ENCODE peak calls at places on chromosome 7, in five cellular contexts. One of them, this sample, is unnamed.

GRCh38 chr7:22173884-22174573 is 182.9 kb downstream of the RAPGEF5 start:
- DNase-seq in foreskin keratinocyte: peak
- DNase-seq in bronchial epithelial cell: peak
- DNase-seq in Peyer's patch: no peak
- DNase-seq in left ventricle myocardium inferior: no peak
- DNase-seq in this sample: peak

GRCh38 chr7:105826143-105826542 is 50.3 kb downstream of the ATXN7L1 start:
- DNase-seq in left ventricle myocardium inferior: no peak
- DNase-seq in foreskin keratinocyte: no peak
- DNase-seq in bronchial epithelial cell: no peak
- DNase-seq in Peyer's patch: no peak
- DNase-seq in this sample: peak

GRCh38 chr7:47568056-47568455 is 13.9 kb downstream of the TNS3 start:
- DNase-seq in left ventricle myocardium inferior: no peak
- DNase-seq in foreskin keratinocyte: no peak
- DNase-seq in bronchial epithelial cell: no peak
- DNase-seq in Peyer's patch: no peak
- DNase-seq in this sample: no peak

GRCh38 chr7:118185163-118185860 is 1.3 kb downstream of the LSM8 start:
- DNase-seq in foreskin keratinocyte: no peak
- DNase-seq in left ventricle myocardium inferior: no peak
- DNase-seq in bronchial epithelial cell: no peak
- DNase-seq in Peyer's patch: no peak
- DNase-seq in this sample: peak

GRCh38 chr7:151251926-151252835 is 3.7 kb upstream of the SMARCD3 start:
- DNase-seq in Peyer's patch: no peak
- DNase-seq in foreskin keratinocyte: peak
- DNase-seq in bronchial epithelial cell: peak
- DNase-seq in left ventricle myocardium inferior: peak
- DNase-seq in this sample: no peak

GRCh38 chr7:96329189-96329588 is 7.3 kb upstream of the SLC25A13 start:
- DNase-seq in bronchial epithelial cell: no peak
- DNase-seq in foreskin keratinocyte: no peak
- DNase-seq in left ventricle myocardium inferior: no peak
- DNase-seq in Peyer's patch: no peak
- DNase-seq in this sample: no peak

GRCh38 chr7:156752371-156753297 is 112.1 kb downstream of the RNF32 start:
- DNase-seq in left ventricle myocardium inferior: no peak
- DNase-seq in Peyer's patch: no peak
- DNase-seq in foreskin keratinocyte: no peak
- DNase-seq in bronchial epithelial cell: no peak
- DNase-seq in this sample: no peak

GRCh38 chr7:100166317-100166940 is 2.0 kb downstream of the GAL3ST4 start:
- DNase-seq in Peyer's patch: no peak
- DNase-seq in foreskin keratinocyte: no peak
- DNase-seq in left ventricle myocardium inferior: no peak
- DNase-seq in bronchial epithelial cell: no peak
- DNase-seq in this sample: no peak

GRCh38 chr7:14507617-14508016 is 394.9 kb downstream of the DGKB start:
- DNase-seq in bronchial epithelial cell: peak
- DNase-seq in left ventricle myocardium inferior: no peak
- DNase-seq in Peyer's patch: no peak
- DNase-seq in foreskin keratinocyte: peak
- DNase-seq in this sample: peak

GRCh38 chr7:713488-714230 is 12.8 kb upstream of the DNAAF5 start:
- DNase-seq in Peyer's patch: no peak
- DNase-seq in bronchial epithelial cell: no peak
- DNase-seq in foreskin keratinocyte: no peak
- DNase-seq in left ventricle myocardium inferior: no peak
- DNase-seq in this sample: no peak
- TF ChIP-seq CTCF in Peyer's patch: no peak
- TF ChIP-seq CTCF in bronchial epithelial cell: no peak
- TF ChIP-seq CTCF in foreskin keratinocyte: no peak
- TF ChIP-seq CTCF in left ventricle myocardium inferior: no peak
- TF ChIP-seq CTCF in this sample: no peak

GRCh38 chr7:119482671-119483070 is 790.3 kb upstream of the KCND2 start:
- DNase-seq in bronchial epithelial cell: no peak
- DNase-seq in foreskin keratinocyte: no peak
- DNase-seq in left ventricle myocardium inferior: no peak
- DNase-seq in Peyer's patch: no peak
- DNase-seq in this sample: no peak

GRCh38 chr7:119483364-119483763 is 789.6 kb upstream of the KCND2 start:
- DNase-seq in left ventricle myocardium inferior: no peak
- DNase-seq in bronchial epithelial cell: no peak
- DNase-seq in Peyer's patch: no peak
- DNase-seq in foreskin keratinocyte: no peak
- DNase-seq in this sample: no peak

DNA sequence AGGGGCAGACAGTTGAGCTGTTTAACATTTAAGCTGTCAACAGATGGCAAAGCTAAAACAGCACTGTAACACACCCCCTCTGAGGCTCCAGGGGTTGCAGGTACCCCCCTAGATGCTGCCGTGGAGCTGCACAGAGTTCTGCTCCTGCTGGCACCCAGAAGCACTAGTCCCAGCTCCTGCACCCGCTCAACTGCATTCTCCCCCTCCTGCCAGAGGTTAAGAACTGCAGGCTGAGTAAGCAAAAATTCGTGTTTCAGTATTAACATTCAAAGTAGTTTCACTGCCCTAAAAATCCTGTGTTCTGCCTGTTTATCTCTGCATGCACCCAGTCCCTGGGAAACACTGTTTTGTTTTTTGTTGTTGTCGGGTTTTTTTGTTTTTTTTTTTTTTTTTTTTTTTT is 790.8 kb upstream of the KCND2 start:
- DNase-seq in Peyer's patch: no peak
- DNase-seq in bronchial epithelial cell: peak
- DNase-seq in foreskin keratinocyte: peak
- DNase-seq in left ventricle myocardium inferior: no peak
- DNase-seq in this sample: peak
- TF ChIP-seq CTCF in Peyer's patch: no peak
- TF ChIP-seq CTCF in bronchial epithelial cell: peak
- TF ChIP-seq CTCF in foreskin keratinocyte: peak
- TF ChIP-seq CTCF in left ventricle myocardium inferior: no peak
- TF ChIP-seq CTCF in this sample: peak

DNA sequence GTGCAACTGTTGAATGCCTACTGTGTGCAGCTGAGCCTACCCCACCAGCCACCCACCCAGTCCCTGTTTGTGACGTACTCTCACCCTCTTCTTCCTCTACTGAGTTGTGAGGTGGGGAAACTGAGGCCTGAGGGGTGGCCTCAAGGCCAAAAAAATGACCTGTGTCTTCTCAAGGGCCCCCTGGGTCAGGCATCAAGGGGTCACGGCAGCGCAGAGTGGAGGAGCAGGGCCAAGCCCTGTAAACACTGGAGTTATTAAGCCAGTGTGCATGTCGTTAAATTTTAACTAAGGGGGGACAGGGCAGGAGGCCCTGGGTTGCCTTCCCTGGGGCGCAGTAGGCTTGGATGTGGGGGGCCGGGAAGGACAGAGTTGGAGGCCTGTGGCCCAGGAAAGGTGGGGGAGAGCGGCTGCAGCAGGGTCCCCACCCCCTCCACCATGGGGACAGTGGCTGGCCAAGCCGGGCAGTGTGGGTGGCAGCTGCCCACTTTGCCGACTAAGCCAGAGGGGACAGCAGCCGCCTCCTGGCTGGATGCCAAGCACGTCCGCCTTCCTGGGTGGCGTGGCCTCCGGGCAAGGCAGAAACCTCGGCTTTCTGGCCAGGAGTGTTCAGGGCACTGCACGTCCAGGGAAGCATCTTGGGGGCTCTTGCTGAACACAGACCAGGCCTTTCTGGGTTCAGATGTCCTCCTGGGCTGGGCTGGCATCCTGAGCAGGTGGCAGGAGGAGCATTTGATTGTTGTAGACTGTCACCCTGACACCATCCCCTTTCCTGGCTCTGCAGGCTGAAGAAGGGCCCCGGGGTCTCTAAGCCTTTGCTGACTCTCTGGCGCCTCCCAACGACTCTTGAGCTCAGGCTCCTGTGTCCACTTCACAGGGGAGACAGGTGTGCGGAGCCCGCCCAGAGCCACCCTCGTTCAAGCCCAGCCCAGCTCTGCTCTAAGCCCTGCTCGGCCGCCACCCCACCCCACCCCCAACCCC is 1.9 kb downstream of the SLC29A4 start:
- DNase-seq in Peyer's patch: peak
- DNase-seq in bronchial epithelial cell: peak
- DNase-seq in left ventricle myocardium inferior: no peak
- DNase-seq in foreskin keratinocyte: no peak
- DNase-seq in this sample: peak
- TF ChIP-seq CTCF in Peyer's patch: no peak
- TF ChIP-seq CTCF in bronchial epithelial cell: peak
- TF ChIP-seq CTCF in left ventricle myocardium inferior: no peak
- TF ChIP-seq CTCF in foreskin keratinocyte: peak
- TF ChIP-seq CTCF in this sample: no peak

GRCh38 chr7:112749775-112750174 is 40.4 kb downstream of the TMEM168 start:
- DNase-seq in Peyer's patch: no peak
- DNase-seq in left ventricle myocardium inferior: no peak
- DNase-seq in foreskin keratinocyte: no peak
- DNase-seq in bronchial epithelial cell: no peak
- DNase-seq in this sample: no peak
- TF ChIP-seq CTCF in Peyer's patch: no peak
- TF ChIP-seq CTCF in left ventricle myocardium inferior: no peak
- TF ChIP-seq CTCF in foreskin keratinocyte: no peak
- TF ChIP-seq CTCF in bronchial epithelial cell: no peak
- TF ChIP-seq CTCF in this sample: no peak

DNA sequence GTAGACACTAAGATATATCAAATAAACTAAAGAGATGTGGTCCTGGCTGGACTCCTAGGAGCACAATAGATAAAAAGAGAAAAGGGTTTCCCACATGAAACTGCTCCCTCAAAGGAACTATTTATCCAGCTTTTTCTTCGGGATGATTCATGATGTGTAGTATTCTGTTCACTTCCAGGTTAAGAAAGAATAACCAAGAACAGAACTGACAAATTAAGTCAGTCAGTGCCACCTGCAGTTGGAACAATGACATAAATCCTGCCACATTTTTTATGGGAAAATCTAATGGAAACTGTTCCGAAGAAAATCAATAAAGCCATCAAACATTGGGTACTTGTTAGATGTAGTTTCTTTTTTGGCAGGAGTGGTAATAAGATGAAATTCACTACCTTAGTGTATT is 87.1 kb downstream of the POLR1F start:
- DNase-seq in left ventricle myocardium inferior: no peak
- DNase-seq in Peyer's patch: no peak
- DNase-seq in foreskin keratinocyte: peak
- DNase-seq in bronchial epithelial cell: peak
- DNase-seq in this sample: peak
- TF ChIP-seq CTCF in left ventricle myocardium inferior: no peak
- TF ChIP-seq CTCF in Peyer's patch: no peak
- TF ChIP-seq CTCF in foreskin keratinocyte: peak
- TF ChIP-seq CTCF in bronchial epithelial cell: no peak
- TF ChIP-seq CTCF in this sample: peak

GRCh38 chr7:18906901-18907300 is 210.5 kb downstream of the TWIST1 start:
- DNase-seq in foreskin keratinocyte: no peak
- DNase-seq in Peyer's patch: no peak
- DNase-seq in bronchial epithelial cell: no peak
- DNase-seq in left ventricle myocardium inferior: no peak
- DNase-seq in this sample: no peak
- TF ChIP-seq CTCF in foreskin keratinocyte: peak
- TF ChIP-seq CTCF in Peyer's patch: no peak
- TF ChIP-seq CTCF in bronchial epithelial cell: no peak
- TF ChIP-seq CTCF in left ventricle myocardium inferior: no peak
- TF ChIP-seq CTCF in this sample: no peak

DNA sequence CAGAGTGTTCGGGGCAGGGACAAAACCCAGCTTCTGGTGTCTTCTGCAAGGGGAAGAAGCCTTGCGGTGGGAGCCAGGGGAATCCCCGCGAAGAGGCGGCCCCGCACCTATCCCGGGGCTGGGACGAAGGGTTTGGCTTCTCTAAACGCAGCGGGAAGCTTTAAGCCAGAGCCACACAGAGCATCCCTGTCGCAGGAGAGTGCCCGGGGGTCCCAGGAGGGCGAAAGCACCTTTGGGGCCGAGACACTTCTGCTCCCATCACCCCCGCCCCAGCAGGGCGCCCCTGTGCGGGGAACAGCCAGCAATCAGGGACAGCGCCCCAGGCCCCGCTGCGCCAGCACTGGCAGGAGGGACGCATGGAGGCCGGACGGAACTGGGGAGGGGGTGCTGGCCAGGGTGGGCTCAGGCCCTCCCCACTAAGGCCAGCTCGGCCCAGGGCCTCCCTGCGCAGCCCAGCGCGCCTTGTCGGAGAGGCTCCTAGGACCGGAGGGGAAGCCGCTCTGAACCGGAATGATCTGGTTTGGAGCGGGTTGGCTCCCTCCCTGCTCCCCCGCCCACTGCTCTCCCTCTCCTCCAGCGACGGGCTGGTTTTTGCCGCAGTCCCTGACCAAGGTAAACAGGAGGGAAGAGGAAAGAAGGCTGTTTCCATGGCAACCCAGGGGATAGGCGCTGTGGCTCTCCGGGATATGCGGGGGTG is 63.9 kb downstream of the TMEM209 start:
- DNase-seq in bronchial epithelial cell: peak
- DNase-seq in foreskin keratinocyte: peak
- DNase-seq in left ventricle myocardium inferior: peak
- DNase-seq in Peyer's patch: peak
- DNase-seq in this sample: no peak
- TF ChIP-seq CTCF in bronchial epithelial cell: no peak
- TF ChIP-seq CTCF in foreskin keratinocyte: peak
- TF ChIP-seq CTCF in left ventricle myocardium inferior: no peak
- TF ChIP-seq CTCF in Peyer's patch: no peak
- TF ChIP-seq CTCF in this sample: no peak

DNA sequence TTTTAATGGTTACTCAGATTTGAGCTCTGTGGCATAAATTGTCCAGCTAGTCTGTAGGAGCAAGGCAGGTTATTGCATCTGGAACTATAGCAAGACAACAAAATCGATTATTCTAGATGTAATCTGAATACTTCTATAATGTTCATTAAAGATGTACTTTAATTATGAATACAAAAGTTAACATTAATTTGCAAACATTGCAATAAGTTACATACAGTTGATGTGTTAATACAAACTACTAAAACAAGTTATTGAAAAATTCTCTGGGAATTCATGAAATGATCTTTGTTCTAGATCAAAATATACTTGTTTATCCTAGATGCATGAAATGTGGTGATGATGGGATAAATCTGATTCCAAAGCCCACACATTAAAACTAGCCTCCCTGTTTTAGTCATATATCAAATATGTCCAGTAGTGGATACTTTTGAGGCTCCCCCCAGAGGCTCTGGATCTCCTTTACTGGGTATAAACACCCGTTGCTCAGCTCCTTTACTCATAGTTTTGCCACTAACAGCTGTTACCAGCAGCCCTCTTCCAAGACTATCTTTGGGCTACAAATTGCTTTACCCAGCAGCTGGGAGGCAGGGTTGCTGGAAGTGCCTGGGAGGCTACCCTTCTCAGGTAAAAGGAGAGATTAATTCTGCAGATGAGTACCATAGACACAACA is 78.1 kb downstream of the ARL4A start:
- DNase-seq in left ventricle myocardium inferior: no peak
- DNase-seq in foreskin keratinocyte: no peak
- DNase-seq in Peyer's patch: no peak
- DNase-seq in bronchial epithelial cell: no peak
- DNase-seq in this sample: no peak
- TF ChIP-seq CTCF in left ventricle myocardium inferior: no peak
- TF ChIP-seq CTCF in foreskin keratinocyte: no peak
- TF ChIP-seq CTCF in Peyer's patch: no peak
- TF ChIP-seq CTCF in bronchial epithelial cell: no peak
- TF ChIP-seq CTCF in this sample: no peak

This sample was measured in MCF 10A.